ENCODE peak calls at places on chromosomes 4 and X, in eight cellular contexts. E, A, K, R, O, L, W and X are unnamed samples. For H3K9me3, the result is how much of the 10 kb centered on the place peaks cover.

GRCh38 chr4:185346975-185347601 is 48.6 kb downstream of the LRP2BP start:
- DNase-seq in E (no peak), A (no peak), K (no peak), R (peak), O (no peak), L (no peak), W (no peak), X (no peak)

GRCh38 chr4:186657766-186658165 is 65.9 kb downstream of the FAT1 start:
- DNase-seq in E (peak), A (peak), K (peak), R (peak), O (no peak), L (peak), W (no peak), X (no peak)

GRCh38 chrX:70034646-70035045 is 15.1 kb downstream of the AWAT2 start:
- DNase-seq in E (peak), A (no peak), K (no peak), R (no peak), O (no peak), L (no peak), W (no peak), X (no peak)

GRCh38 chrX:118231464-118231863 is 114.4 kb upstream of the WDR44 start:
- DNase-seq in E (no peak), A (no peak), K (no peak), R (peak), O (no peak), L (no peak), W (no peak), X (no peak)

GRCh38 chrX:3052864-3053263 is 11.6 kb downstream of the ARSF start:
- DNase-seq in E (no peak), A (no peak), K (no peak), R (no peak), O (no peak), L (no peak), W (no peak), X (no peak)

GRCh38 chr4:188160406-188160805 is 21.2 kb downstream of the TRIML1 start:
- DNase-seq in E (no peak), A (no peak), K (no peak), R (no peak), O (no peak), L (no peak), W (no peak), X (no peak)

GRCh38 chrX:54358424-54359211 is 772 bp upstream of the WNK3 start:
- DNase-seq in E (peak), A (peak), K (peak), R (peak), O (peak), L (no peak), W (peak), X (no peak)

GRCh38 chr4:118356731-118357130 is 3.9 kb upstream of the PRSS12 start:
- DNase-seq in E (peak), A (peak), K (no peak), R (peak), O (peak), L (no peak), W (no peak), X (no peak)

GRCh38 chr4:34733185-34733916 is 1511.0 kb downstream of the ARAP2 start:
- DNase-seq in E (no peak), A (no peak), K (no peak), R (no peak), O (no peak), L (no peak), W (no peak), X (no peak)

GRCh38 chr4:151031831-151032605 is 16.9 kb upstream of the LRBA start:
- DNase-seq in E (peak), A (peak), K (no peak), R (peak), O (peak), L (peak), W (no peak), X (no peak)

GRCh38 chrX:141467442-141467841 is 117.1 kb downstream of the SPANXA1 start:
- DNase-seq in E (no peak), A (peak), K (peak), R (peak), O (no peak), L (peak), W (no peak), X (no peak)

GRCh38 chr4:80587861-80588385 is 252.4 kb downstream of the CFAP299 start:
- DNase-seq in E (peak), A (no peak), K (no peak), R (no peak), O (no peak), L (no peak), W (no peak), X (no peak)

GRCh38 chr4:13024147-13025105 is 459.7 kb downstream of the RAB28 start:
- DNase-seq in E (no peak), A (no peak), K (no peak), R (no peak), O (no peak), L (no peak), W (no peak), X (no peak)

GRCh38 chrX:34656467-34656841 is 631 bp downstream of the TMEM47 start:
- DNase-seq in E (peak), A (peak), K (no peak), R (no peak), O (peak), L (no peak), W (no peak), X (no peak)

GRCh38 chr4:3010998-3011397 is 47.6 kb downstream of the GRK4 start:
- DNase-seq in E (peak), A (peak), K (no peak), R (peak), O (peak), L (peak), W (no peak), X (no peak)

GRCh38 chrX:105477351-105477750 is 256.9 kb upstream of the TEX13A start:
- DNase-seq in E (peak), A (no peak), K (no peak), R (no peak), O (peak), L (no peak), W (no peak), X (no peak)

GRCh38 chr4:78018271-78019049 is 38.7 kb upstream of the FRAS1 start:
- DNase-seq in E (no peak), A (no peak), K (no peak), R (no peak), O (no peak), L (no peak), W (no peak), X (no peak)

GRCh38 chr4:176137626-176138025 is 57.8 kb downstream of the SPATA4 start:
- DNase-seq in E (peak), A (peak), K (no peak), R (peak), O (peak), L (peak), W (no peak), X (no peak)

GRCh38 chrX:119654112-119654531 is 38.8 kb downstream of the SEPTIN6 start:
- DNase-seq in E (no peak), A (peak), K (peak), R (peak), O (peak), L (no peak), W (peak), X (no peak)

GRCh38 chr4:7189066-7189465 is 3.3 kb upstream of the SORCS2 start:
- DNase-seq in E (no peak), A (no peak), K (no peak), R (no peak), O (no peak), L (no peak), W (no peak), X (no peak)

GRCh38 chrX:119004920-119005524 is 30.6 kb downstream of the LONRF3 start:
- DNase-seq in E (peak), A (peak), K (peak), R (peak), O (peak), L (peak), W (peak), X (peak)

GRCh38 chr4:4329496-4329895 is 39.4 kb downstream of the ZBTB49 start:
- DNase-seq in E (no peak), A (no peak), K (no peak), R (no peak), O (no peak), L (no peak), W (no peak), X (no peak)

GRCh38 chr4:16544251-16544721 is 318.0 kb upstream of the TAPT1 start:
- DNase-seq in E (no peak), A (peak), K (no peak), R (no peak), O (no peak), L (no peak), W (no peak), X (no peak)

GRCh38 chr4:156190606-156191005 is 236.9 kb upstream of the CTSO start:
- DNase-seq in E (peak), A (peak), K (no peak), R (peak), O (peak), L (peak), W (no peak), X (no peak)

GRCh38 chr4:172706000-172706399 is 462.6 kb upstream of the GALNT7 start:
- DNase-seq in E (no peak), A (no peak), K (no peak), R (no peak), O (no peak), L (no peak), W (no peak), X (no peak)
- H3K9me3 ChIP-seq in E (under half), A (under half), K (under half), R (under half), O (under half), L (under half), W (under half), X (under half)

GRCh38 chr4:183343730-183344129 is 21.5 kb upstream of the CLDN24 start:
- DNase-seq in E (no peak), A (no peak), K (no peak), R (no peak), O (no peak), L (no peak), W (no peak), X (no peak)

GRCh38 chr4:183345261-183345660 is 23.0 kb upstream of the CLDN24 start:
- DNase-seq in E (no peak), A (no peak), K (peak), R (no peak), O (no peak), L (no peak), W (no peak), X (no peak)

GRCh38 chr4:183344523-183345255 is 22.5 kb upstream of the CLDN24 start:
- DNase-seq in E (no peak), A (no peak), K (no peak), R (no peak), O (no peak), L (no peak), W (no peak), X (no peak)

GRCh38 chr4:183347586-183347985 is 25.4 kb upstream of the CLDN24 start:
- DNase-seq in E (no peak), A (peak), K (no peak), R (peak), O (peak), L (no peak), W (no peak), X (no peak)

GRCh38 chr4:183342541-183343533 is 20.6 kb upstream of the CLDN24 start:
- DNase-seq in E (no peak), A (peak), K (peak), R (no peak), O (no peak), L (no peak), W (no peak), X (no peak)
- H3K9ac ChIP-seq in E (no peak), A (peak), K (no peak), R (no peak), O (no peak), L (no peak), W (no peak), X (no peak)

GRCh38 chrX:63013549-63013948 is 337.6 kb downstream of the SPIN4 start:
- DNase-seq in E (no peak), A (no peak), K (no peak), R (no peak), O (no peak), L (no peak), W (no peak), X (no peak)
- H3K9me3 ChIP-seq in E (under half), A (under half), K (under half), R (under half), O (under half), L (under half), W (under half), X (under half)

DNA sequence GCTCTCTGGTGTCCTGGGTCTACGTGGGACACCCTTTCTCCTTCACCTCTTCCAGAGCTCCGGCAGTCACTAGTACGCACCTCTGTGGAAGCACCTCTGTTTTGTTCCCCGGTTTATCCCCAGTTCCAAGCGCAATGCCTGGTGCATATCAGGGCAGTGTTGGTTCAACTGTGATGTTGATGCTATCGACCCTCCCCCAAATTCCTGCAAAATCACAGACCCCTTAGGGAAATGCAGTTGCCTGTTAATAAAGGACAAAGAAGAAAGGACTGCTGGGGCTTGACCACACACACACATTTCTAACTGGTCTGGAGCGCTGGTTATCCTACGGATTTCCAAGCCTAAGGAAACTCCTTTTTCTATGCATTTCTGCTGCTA is 513 bp upstream of the NMU start:
- DNase-seq in E (no peak), A (no peak), K (peak), R (no peak), O (no peak), L (no peak), W (peak), X (no peak)
- H3K9ac ChIP-seq in E (no peak), A (no peak), K (no peak), R (no peak), O (no peak), L (peak), W (no peak), X (no peak)

DNA sequence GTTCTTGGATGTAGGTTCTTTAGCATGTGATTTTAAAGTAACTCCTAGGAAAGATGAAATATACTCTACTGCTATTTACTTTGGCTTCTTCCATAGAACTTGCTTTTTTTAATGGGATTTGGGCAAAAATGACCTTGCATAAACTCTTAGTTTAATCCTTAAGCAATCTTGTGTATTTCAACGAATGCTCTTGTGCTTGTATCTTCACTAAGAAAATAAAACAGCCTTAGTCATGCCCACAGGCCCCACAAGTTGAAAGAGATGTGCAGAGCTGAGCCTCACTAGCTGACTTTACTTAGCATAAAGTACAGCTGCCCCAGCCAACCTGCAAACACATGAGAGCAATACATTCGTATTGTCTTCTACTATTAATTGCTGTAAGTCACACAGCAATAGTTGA is 1609.2 kb downstream of the STIM2 start:
- DNase-seq in E (no peak), A (peak), K (no peak), R (peak), O (peak), L (no peak), W (no peak), X (no peak)
- H3K9me3 ChIP-seq in E (under half), A (under half), K (under half), R (under half), O (under half), L (under half), W (under half), X (under half)

GRCh38 chr4:40240040-40240653 is 43.3 kb downstream of the RHOH start:
- DNase-seq in E (no peak), A (peak), K (no peak), R (peak), O (no peak), L (peak), W (no peak), X (no peak)
- H3K9ac ChIP-seq in E (no peak), A (no peak), K (no peak), R (no peak), O (no peak), L (no peak), W (no peak), X (no peak)

GRCh38 chrX:18722500-18723071 is 15.1 kb downstream of the PPEF1 start:
- DNase-seq in E (no peak), A (no peak), K (no peak), R (no peak), O (no peak), L (no peak), W (no peak), X (no peak)
- H3K9me3 ChIP-seq in E (under half), A (under half), K (under half), R (under half), O (under half), L (under half), W (under half), X (under half)